ENCODE peak calls at places on chromosomes 3 and 15, in four cellular contexts. J, A, Q and R are unnamed samples.

GRCh38 chr3:152909180-152909883 is 74.4 kb downstream of the P2RY1 start:
- DNase-seq in J (no peak), A (no peak), Q (no peak), R (peak)

GRCh38 chr3:45737222-45737621 is 48.0 kb downstream of the SACM1L start:
- DNase-seq in J (no peak), A (no peak), Q (no peak), R (no peak)

GRCh38 chr3:149120051-149120972 is 9.1 kb upstream of the HPS3 start:
- DNase-seq in J (peak), A (peak), Q (no peak), R (no peak)

GRCh38 chr3:134008630-134009156 is 21.0 kb downstream of the SLCO2A1 start:
- DNase-seq in J (no peak), A (no peak), Q (no peak), R (no peak)

GRCh38 chr3:166917437-166917836 is 462.7 kb downstream of the ZBBX start:
- DNase-seq in J (no peak), A (no peak), Q (no peak), R (no peak)

GRCh38 chr3:42036483-42036823 is 54.7 kb upstream of the TRAK1 start:
- DNase-seq in J (no peak), A (no peak), Q (no peak), R (peak)

GRCh38 chr3:168116279-168116678 is 20.6 kb upstream of the GOLIM4 start:
- DNase-seq in J (no peak), A (no peak), Q (peak), R (no peak)

GRCh38 chr3:134216206-134216764 is 34.4 kb downstream of the RYK start:
- DNase-seq in J (no peak), A (no peak), Q (no peak), R (no peak)

GRCh38 chr3:99901200-99901926 is 83.7 kb downstream of the CMSS1 start:
- DNase-seq in J (no peak), A (no peak), Q (no peak), R (no peak)

GRCh38 chr3:45938858-45939257 is 4.4 kb upstream of the CXCR6 start:
- DNase-seq in J (peak), A (peak), Q (peak), R (peak)

DNA sequence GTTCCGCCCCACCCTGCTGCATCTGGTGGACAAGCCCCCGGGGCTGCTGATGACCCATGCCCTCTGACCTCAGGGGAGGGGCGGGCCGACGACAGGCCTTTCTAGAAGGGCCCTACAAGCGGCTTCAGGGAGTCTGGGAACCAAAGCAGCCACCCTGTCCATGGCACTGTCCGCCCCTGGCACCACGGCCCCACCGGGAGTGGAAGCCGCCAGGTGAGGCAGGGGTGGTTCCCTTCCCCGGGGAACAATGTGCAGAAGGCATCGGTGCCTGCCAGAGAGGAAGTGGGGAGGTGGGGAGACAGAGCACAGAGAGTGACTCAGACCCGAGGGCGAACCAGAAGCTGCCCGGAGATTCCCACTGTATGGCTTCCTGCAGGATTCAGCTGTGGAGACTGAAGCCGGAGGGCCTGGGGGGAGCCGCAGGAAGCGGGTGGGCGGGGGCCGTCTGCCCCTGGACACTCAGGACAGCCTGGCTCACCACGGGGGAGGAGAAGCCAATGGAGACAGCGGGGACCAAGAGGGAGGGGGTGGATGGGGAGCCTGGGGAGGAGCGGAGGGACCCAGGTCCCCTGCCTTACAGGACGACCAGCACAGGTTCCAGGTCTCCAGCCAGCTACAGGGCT is 134.0 kb downstream of the TPRA1 start:
- DNase-seq in J (no peak), A (no peak), Q (no peak), R (no peak)
- H3K4me3 ChIP-seq in J (peak), A (no peak), Q (peak), R (no peak)

GRCh38 chr3:71466483-71466882 is 117.0 kb downstream of the FOXP1 start:
- DNase-seq in J (no peak), A (no peak), Q (no peak), R (no peak)
- H3K4me3 ChIP-seq in J (no peak), A (no peak), Q (no peak), R (no peak)

GRCh38 chr3:158107508-158108095 is 1.4 kb upstream of the SHOX2 start:
- DNase-seq in J (no peak), A (no peak), Q (no peak), R (no peak)
- H3K4me3 ChIP-seq in J (no peak), A (no peak), Q (peak), R (no peak)

DNA sequence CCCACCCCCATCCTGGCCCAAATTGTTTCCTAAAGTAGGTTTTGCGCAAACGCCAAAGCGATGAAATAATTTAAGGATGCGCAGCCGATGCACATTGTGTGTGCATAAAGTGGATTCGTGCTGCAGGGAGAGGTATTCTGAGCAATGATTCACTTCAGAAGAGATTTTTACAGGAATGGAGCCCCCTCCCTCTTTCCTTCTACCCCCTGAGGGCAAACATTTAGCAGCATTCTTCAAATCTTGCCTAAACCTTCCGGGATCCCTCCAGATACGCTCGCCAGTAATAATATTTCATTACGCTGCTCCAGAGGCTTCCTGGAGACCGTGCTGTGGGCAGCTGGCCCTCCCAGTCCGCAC is 14.6 kb downstream of the ZIC4 start:
- DNase-seq in J (no peak), A (no peak), Q (no peak), R (no peak)
- H3K4me3 ChIP-seq in J (peak), A (no peak), Q (peak), R (no peak)

GRCh38 chr15:67825880-67826716 is 789 bp downstream of the SKOR1 start:
- DNase-seq in J (no peak), A (no peak), Q (no peak), R (peak)
- H3K4me3 ChIP-seq in J (peak), A (no peak), Q (peak), R (no peak)

DNA sequence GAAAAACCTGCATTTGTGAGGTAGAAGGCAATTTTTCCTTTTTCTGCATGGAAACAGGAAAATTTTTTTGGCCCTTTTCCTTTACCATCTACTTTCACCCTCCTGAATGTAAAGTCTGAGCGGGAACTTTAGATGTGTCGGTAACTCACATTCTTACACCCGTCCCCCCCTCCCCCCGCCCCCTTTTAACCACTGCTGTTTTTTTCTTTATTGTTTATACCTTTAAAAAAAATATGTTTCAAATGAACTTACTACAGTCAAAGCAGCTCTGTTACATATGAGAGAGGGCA is 487 bp upstream of the HES1 start:
- DNase-seq in J (no peak), A (no peak), Q (no peak), R (no peak)
- H3K4me3 ChIP-seq in J (peak), A (peak), Q (peak), R (no peak)

GRCh38 chr15:36693644-36694043 is 114.2 kb downstream of the CDIN1 start:
- DNase-seq in J (no peak), A (no peak), Q (no peak), R (no peak)
- H3K4me3 ChIP-seq in J (no peak), A (no peak), Q (no peak), R (no peak)

GRCh38 chr3:15682766-15683165 is 81.2 kb downstream of the BTD start:
- DNase-seq in J (no peak), A (no peak), Q (no peak), R (no peak)
- H3K4me3 ChIP-seq in J (no peak), A (no peak), Q (no peak), R (no peak)